ENCODE peak calls at places on chromosomes 1 and 21, in eight cellular contexts. L, Z, E, H, O, W, I and T are unnamed samples.

GRCh38 chr1:42931108-42931539 is 27.5 kb downstream of the SLC2A1 start:
- DNase-seq in L (no peak), Z (no peak), E (no peak), H (no peak), O (peak; percentile 70), W (peak; percentile 72), I (peak; percentile 88), T (no peak)

GRCh38 chr21:17438642-17439041 is 74.2 kb upstream of the CXADR start:
- DNase-seq in L (no peak), Z (no peak), E (no peak), H (no peak), O (no peak), W (no peak), I (no peak), T (peak; percentile 32)

GRCh38 chr1:10888289-10888688 is 91.8 kb upstream of the CASZ1 start:
- DNase-seq in L (no peak), Z (no peak), E (no peak), H (no peak), O (no peak), W (no peak), I (no peak), T (no peak)

GRCh38 chr1:203860396-203860951 is 925 bp upstream of the SNRPE start:
- DNase-seq in L (peak; percentile 56), Z (peak; percentile 77), E (peak; percentile 52), H (peak; percentile 45), O (no peak), W (peak; percentile 21), I (no peak), T (peak; percentile 50)

GRCh38 chr1:109283748-109284600 is 1.0 kb upstream of the PSRC1 start:
- DNase-seq in L (no peak), Z (no peak), E (no peak), H (no peak), O (no peak), W (no peak), I (no peak), T (peak; percentile 22)

GRCh38 chr1:162856260-162856659 is 4.7 kb downstream of the CCDC190 start:
- DNase-seq in L (no peak), Z (peak; percentile 50), E (no peak), H (no peak), O (no peak), W (no peak), I (no peak), T (peak; percentile 99)

GRCh38 chr1:32204943-32205361 is 519 bp upstream of the IQCC start:
- DNase-seq in L (no peak), Z (no peak), E (no peak), H (no peak), O (no peak), W (peak; percentile 40), I (peak; percentile 78), T (no peak)

GRCh38 chr1:4820543-4820942 is 166.1 kb downstream of the AJAP1 start:
- DNase-seq in L (no peak), Z (no peak), E (no peak), H (no peak), O (no peak), W (no peak), I (no peak), T (no peak)

GRCh38 chr21:14737922-14738321 is 191.8 kb upstream of the SAMSN1 start:
- DNase-seq in L (no peak), Z (no peak), E (peak; percentile 44), H (peak; percentile 7), O (peak; percentile 1), W (peak; percentile 54), I (no peak), T (peak; percentile 59)

GRCh38 chr1:37647281-37647680 is 12.6 kb upstream of the RSPO1 start:
- DNase-seq in L (no peak), Z (no peak), E (no peak), H (no peak), O (no peak), W (no peak), I (no peak), T (no peak)

GRCh38 chr1:54125671-54126070 is 27.1 kb downstream of the CDCP2 start:
- DNase-seq in L (peak; percentile 47), Z (no peak), E (peak; percentile 78), H (peak; percentile 63), O (no peak), W (peak; percentile 28), I (peak; percentile 57), T (peak; percentile 23)
- TF ChIP-seq CTCF in L (no peak), Z (no peak), E (peak; percentile 48), H (peak; percentile 16), O (no peak), W (no peak), I (no peak), T (peak; percentile 52)

GRCh38 chr1:52364235-52364839 is 1.7 kb downstream of the CC2D1B start:
- DNase-seq in L (peak; percentile 47), Z (no peak), E (no peak), H (no peak), O (no peak), W (no peak), I (no peak), T (no peak)
- H3K4me3 ChIP-seq in L (no peak overlapping the region), Z (no peak overlapping the region), E (no peak overlapping the region), H (peak overlapping the region; percentile 95), O (peak overlapping the region; percentile 97), W (no peak overlapping the region), I (no peak overlapping the region), T (no peak overlapping the region)

GRCh38 chr1:167659876-167660275 is 29.8 kb downstream of the RCSD1 start:
- DNase-seq in L (no peak), Z (no peak), E (no peak), H (no peak), O (no peak), W (no peak), I (no peak), T (no peak)
- TF ChIP-seq CTCF in L (no peak), Z (no peak), E (no peak), H (no peak), O (no peak), W (no peak), I (no peak), T (no peak)

GRCh38 chr21:34671891-34672290 is 3.1 kb downstream of the CLIC6 start:
- DNase-seq in L (no peak), Z (no peak), E (no peak), H (no peak), O (no peak), W (no peak), I (no peak), T (no peak)
- H3K4me3 ChIP-seq in L (no peak overlapping the region), Z (no peak overlapping the region), E (no peak overlapping the region), H (no peak overlapping the region), O (no peak overlapping the region), W (no peak overlapping the region), I (no peak overlapping the region), T (no peak overlapping the region)